ENCODE peak calls at places on chromosomes 12 and 14, in five cellular contexts. One of them, this sample, is unnamed.
A peak's percentile ranks its signal among the peaks of the same experiment; 100 is the strongest.

GRCh38 chr12:104313568-104314241 is 10.2 kb downstream of the EID3 start:
- DNase-seq in T-helper 2 cell treated with Interferon-gamma antibody and Interleukin-4, amounts not matched to agents 5 μg/mL and 100 μg/mL, for 36 hours: no peak
- DNase-seq in astrocyte of the spinal cord: no peak
- DNase-seq in WTC11: no peak
- DNase-seq in activated CD4-positive, CD25-positive, alpha-beta regulatory T cell treated with anti-CD3 and anti-CD28 coated beads, Interleukin-2, amount 50 U/mL, for 72 hours: no peak
- DNase-seq in this sample: no peak

GRCh38 chr12:29350080-29350479 is 30.9 kb downstream of the ERGIC2 start:
- DNase-seq in astrocyte of the spinal cord: peak; percentile 39
- DNase-seq in WTC11: no peak
- DNase-seq in activated CD4-positive, CD25-positive, alpha-beta regulatory T cell treated with anti-CD3 and anti-CD28 coated beads, Interleukin-2, amount 50 U/mL, for 72 hours: no peak
- DNase-seq in T-helper 2 cell treated with Interferon-gamma antibody and Interleukin-4, amounts not matched to agents 5 μg/mL and 100 μg/mL, for 36 hours: no peak
- DNase-seq in this sample: peak; percentile 35

GRCh38 chr12:121857322-121858246 is 1.1 kb downstream of the HPD start:
- DNase-seq in T-helper 2 cell treated with Interferon-gamma antibody and Interleukin-4, amounts not matched to agents 5 μg/mL and 100 μg/mL, for 36 hours: no peak
- DNase-seq in WTC11: no peak
- DNase-seq in activated CD4-positive, CD25-positive, alpha-beta regulatory T cell treated with anti-CD3 and anti-CD28 coated beads, Interleukin-2, amount 50 U/mL, for 72 hours: no peak
- DNase-seq in astrocyte of the spinal cord: no peak
- DNase-seq in this sample: no peak

GRCh38 chr14:94636744-94637412 is 24.7 kb downstream of the SERPINA3 start:
- DNase-seq in activated CD4-positive, CD25-positive, alpha-beta regulatory T cell treated with anti-CD3 and anti-CD28 coated beads, Interleukin-2, amount 50 U/mL, for 72 hours: no peak
- DNase-seq in WTC11: no peak
- DNase-seq in T-helper 2 cell treated with Interferon-gamma antibody and Interleukin-4, amounts not matched to agents 5 μg/mL and 100 μg/mL, for 36 hours: no peak
- DNase-seq in astrocyte of the spinal cord: no peak
- DNase-seq in this sample: no peak

GRCh38 chr14:21026251-21026987 is 1.6 kb upstream of the NDRG2 start:
- DNase-seq in astrocyte of the spinal cord: no peak
- DNase-seq in activated CD4-positive, CD25-positive, alpha-beta regulatory T cell treated with anti-CD3 and anti-CD28 coated beads, Interleukin-2, amount 50 U/mL, for 72 hours: no peak
- DNase-seq in T-helper 2 cell treated with Interferon-gamma antibody and Interleukin-4, amounts not matched to agents 5 μg/mL and 100 μg/mL, for 36 hours: no peak
- DNase-seq in WTC11: no peak
- DNase-seq in this sample: no peak

GRCh38 chr14:69828879-69829278 is 31.8 kb upstream of the SLC10A1 start:
- DNase-seq in WTC11: no peak
- DNase-seq in T-helper 2 cell treated with Interferon-gamma antibody and Interleukin-4, amounts not matched to agents 5 μg/mL and 100 μg/mL, for 36 hours: no peak
- DNase-seq in astrocyte of the spinal cord: no peak
- DNase-seq in activated CD4-positive, CD25-positive, alpha-beta regulatory T cell treated with anti-CD3 and anti-CD28 coated beads, Interleukin-2, amount 50 U/mL, for 72 hours: no peak
- DNase-seq in this sample: no peak

GRCh38 chr14:72742682-72743195 is 151.2 kb downstream of the DPF3 start:
- DNase-seq in WTC11: no peak
- DNase-seq in T-helper 2 cell treated with Interferon-gamma antibody and Interleukin-4, amounts not matched to agents 5 μg/mL and 100 μg/mL, for 36 hours: no peak
- DNase-seq in astrocyte of the spinal cord: no peak
- DNase-seq in activated CD4-positive, CD25-positive, alpha-beta regulatory T cell treated with anti-CD3 and anti-CD28 coated beads, Interleukin-2, amount 50 U/mL, for 72 hours: no peak
- DNase-seq in this sample: no peak

GRCh38 chr14:54356172-54356571 is 40.6 kb upstream of the CDKN3 start:
- DNase-seq in T-helper 2 cell treated with Interferon-gamma antibody and Interleukin-4, amounts not matched to agents 5 μg/mL and 100 μg/mL, for 36 hours: no peak
- DNase-seq in WTC11: no peak
- DNase-seq in activated CD4-positive, CD25-positive, alpha-beta regulatory T cell treated with anti-CD3 and anti-CD28 coated beads, Interleukin-2, amount 50 U/mL, for 72 hours: no peak
- DNase-seq in astrocyte of the spinal cord: peak; percentile 65
- DNase-seq in this sample: no peak

GRCh38 chr14:24216345-24216699 is 456 bp upstream of the MDP1 start:
- DNase-seq in activated CD4-positive, CD25-positive, alpha-beta regulatory T cell treated with anti-CD3 and anti-CD28 coated beads, Interleukin-2, amount 50 U/mL, for 72 hours: no peak
- DNase-seq in T-helper 2 cell treated with Interferon-gamma antibody and Interleukin-4, amounts not matched to agents 5 μg/mL and 100 μg/mL, for 36 hours: no peak
- DNase-seq in WTC11: no peak
- DNase-seq in astrocyte of the spinal cord: no peak
- DNase-seq in this sample: no peak

GRCh38 chr14:57833304-57833703 is 32.6 kb downstream of the SLC35F4 start:
- DNase-seq in WTC11: no peak
- DNase-seq in T-helper 2 cell treated with Interferon-gamma antibody and Interleukin-4, amounts not matched to agents 5 μg/mL and 100 μg/mL, for 36 hours: no peak
- DNase-seq in activated CD4-positive, CD25-positive, alpha-beta regulatory T cell treated with anti-CD3 and anti-CD28 coated beads, Interleukin-2, amount 50 U/mL, for 72 hours: no peak
- DNase-seq in astrocyte of the spinal cord: peak; percentile 97
- DNase-seq in this sample: peak; percentile 85

GRCh38 chr12:107992870-107993451 is 136.1 kb upstream of the WSCD2 start:
- DNase-seq in T-helper 2 cell treated with Interferon-gamma antibody and Interleukin-4, amounts not matched to agents 5 μg/mL and 100 μg/mL, for 36 hours: no peak
- DNase-seq in astrocyte of the spinal cord: peak; percentile 2
- DNase-seq in activated CD4-positive, CD25-positive, alpha-beta regulatory T cell treated with anti-CD3 and anti-CD28 coated beads, Interleukin-2, amount 50 U/mL, for 72 hours: no peak
- DNase-seq in WTC11: peak; percentile 33
- DNase-seq in this sample: no peak

GRCh38 chr12:128458301-128458974 is 191.5 kb downstream of the TMEM132C start:
- DNase-seq in activated CD4-positive, CD25-positive, alpha-beta regulatory T cell treated with anti-CD3 and anti-CD28 coated beads, Interleukin-2, amount 50 U/mL, for 72 hours: no peak
- DNase-seq in T-helper 2 cell treated with Interferon-gamma antibody and Interleukin-4, amounts not matched to agents 5 μg/mL and 100 μg/mL, for 36 hours: no peak
- DNase-seq in astrocyte of the spinal cord: no peak
- DNase-seq in WTC11: no peak
- DNase-seq in this sample: no peak

GRCh38 chr12:131610891-131611290 is 100.0 kb upstream of the SFSWAP start:
- DNase-seq in astrocyte of the spinal cord: no peak
- DNase-seq in WTC11: no peak
- DNase-seq in T-helper 2 cell treated with Interferon-gamma antibody and Interleukin-4, amounts not matched to agents 5 μg/mL and 100 μg/mL, for 36 hours: no peak
- DNase-seq in activated CD4-positive, CD25-positive, alpha-beta regulatory T cell treated with anti-CD3 and anti-CD28 coated beads, Interleukin-2, amount 50 U/mL, for 72 hours: no peak
- DNase-seq in this sample: no peak

GRCh38 chr12:47763481-47764344 is 5.0 kb upstream of the RAPGEF3 start:
- DNase-seq in T-helper 2 cell treated with Interferon-gamma antibody and Interleukin-4, amounts not matched to agents 5 μg/mL and 100 μg/mL, for 36 hours: no peak
- DNase-seq in astrocyte of the spinal cord: no peak
- DNase-seq in activated CD4-positive, CD25-positive, alpha-beta regulatory T cell treated with anti-CD3 and anti-CD28 coated beads, Interleukin-2, amount 50 U/mL, for 72 hours: no peak
- DNase-seq in WTC11: no peak
- DNase-seq in this sample: no peak

GRCh38 chr12:91179315-91179714 is 3.3 kb downstream of the DCN start:
- DNase-seq in activated CD4-positive, CD25-positive, alpha-beta regulatory T cell treated with anti-CD3 and anti-CD28 coated beads, Interleukin-2, amount 50 U/mL, for 72 hours: no peak
- DNase-seq in astrocyte of the spinal cord: peak; percentile 26
- DNase-seq in T-helper 2 cell treated with Interferon-gamma antibody and Interleukin-4, amounts not matched to agents 5 μg/mL and 100 μg/mL, for 36 hours: no peak
- DNase-seq in WTC11: no peak
- DNase-seq in this sample: peak; percentile 53

GRCh38 chr12:93913845-93914244 is 234.5 kb upstream of the PLXNC1 start:
- DNase-seq in WTC11: no peak
- DNase-seq in activated CD4-positive, CD25-positive, alpha-beta regulatory T cell treated with anti-CD3 and anti-CD28 coated beads, Interleukin-2, amount 50 U/mL, for 72 hours: no peak
- DNase-seq in astrocyte of the spinal cord: peak; percentile 75
- DNase-seq in T-helper 2 cell treated with Interferon-gamma antibody and Interleukin-4, amounts not matched to agents 5 μg/mL and 100 μg/mL, for 36 hours: no peak
- DNase-seq in this sample: peak; percentile 37

GRCh38 chr14:62443796-62444195 is 601.5 kb downstream of the KCNH5 start:
- DNase-seq in activated CD4-positive, CD25-positive, alpha-beta regulatory T cell treated with anti-CD3 and anti-CD28 coated beads, Interleukin-2, amount 50 U/mL, for 72 hours: no peak
- DNase-seq in astrocyte of the spinal cord: peak; percentile 44
- DNase-seq in WTC11: no peak
- DNase-seq in T-helper 2 cell treated with Interferon-gamma antibody and Interleukin-4, amounts not matched to agents 5 μg/mL and 100 μg/mL, for 36 hours: no peak
- DNase-seq in this sample: no peak

GRCh38 chr12:46711756-46712155 is 114.0 kb downstream of the SLC38A4 start:
- DNase-seq in T-helper 2 cell treated with Interferon-gamma antibody and Interleukin-4, amounts not matched to agents 5 μg/mL and 100 μg/mL, for 36 hours: no peak
- DNase-seq in WTC11: no peak
- DNase-seq in activated CD4-positive, CD25-positive, alpha-beta regulatory T cell treated with anti-CD3 and anti-CD28 coated beads, Interleukin-2, amount 50 U/mL, for 72 hours: no peak
- DNase-seq in astrocyte of the spinal cord: no peak
- DNase-seq in this sample: peak; percentile 23

GRCh38 chr12:119672194-119672593 is 4.3 kb downstream of the PRKAB1 start:
- DNase-seq in astrocyte of the spinal cord: no peak
- DNase-seq in activated CD4-positive, CD25-positive, alpha-beta regulatory T cell treated with anti-CD3 and anti-CD28 coated beads, Interleukin-2, amount 50 U/mL, for 72 hours: no peak
- DNase-seq in WTC11: no peak
- DNase-seq in T-helper 2 cell treated with Interferon-gamma antibody and Interleukin-4, amounts not matched to agents 5 μg/mL and 100 μg/mL, for 36 hours: no peak
- DNase-seq in this sample: no peak

GRCh38 chr12:123389560-123390351 is 5.8 kb downstream of the KMT5A start:
- DNase-seq in T-helper 2 cell treated with Interferon-gamma antibody and Interleukin-4, amounts not matched to agents 5 μg/mL and 100 μg/mL, for 36 hours: peak; percentile 29
- DNase-seq in WTC11: peak; percentile 57
- DNase-seq in astrocyte of the spinal cord: peak; percentile 26
- DNase-seq in activated CD4-positive, CD25-positive, alpha-beta regulatory T cell treated with anti-CD3 and anti-CD28 coated beads, Interleukin-2, amount 50 U/mL, for 72 hours: peak; percentile 49
- DNase-seq in this sample: no peak

GRCh38 chr14:61188196-61188595 is 92.9 kb downstream of the TMEM30B start:
- DNase-seq in T-helper 2 cell treated with Interferon-gamma antibody and Interleukin-4, amounts not matched to agents 5 μg/mL and 100 μg/mL, for 36 hours: no peak
- DNase-seq in WTC11: peak; percentile 80
- DNase-seq in astrocyte of the spinal cord: no peak
- DNase-seq in activated CD4-positive, CD25-positive, alpha-beta regulatory T cell treated with anti-CD3 and anti-CD28 coated beads, Interleukin-2, amount 50 U/mL, for 72 hours: no peak
- DNase-seq in this sample: no peak

GRCh38 chr12:120709976-120710804 is at the start of gene UNC119B:
- DNase-seq in astrocyte of the spinal cord: peak; percentile 39
- DNase-seq in WTC11: peak; percentile 72
- DNase-seq in activated CD4-positive, CD25-positive, alpha-beta regulatory T cell treated with anti-CD3 and anti-CD28 coated beads, Interleukin-2, amount 50 U/mL, for 72 hours: peak; percentile 78
- DNase-seq in T-helper 2 cell treated with Interferon-gamma antibody and Interleukin-4, amounts not matched to agents 5 μg/mL and 100 μg/mL, for 36 hours: peak; percentile 77
- DNase-seq in this sample: no peak

GRCh38 chr14:60951781-60952435 is 29.0 kb downstream of the TRMT5 start:
- DNase-seq in activated CD4-positive, CD25-positive, alpha-beta regulatory T cell treated with anti-CD3 and anti-CD28 coated beads, Interleukin-2, amount 50 U/mL, for 72 hours: no peak
- DNase-seq in astrocyte of the spinal cord: peak; percentile 57
- DNase-seq in T-helper 2 cell treated with Interferon-gamma antibody and Interleukin-4, amounts not matched to agents 5 μg/mL and 100 μg/mL, for 36 hours: no peak
- DNase-seq in WTC11: no peak
- DNase-seq in this sample: no peak

GRCh38 chr14:98798099-98798498 is 473.9 kb downstream of the BCL11B start:
- DNase-seq in WTC11: no peak
- DNase-seq in T-helper 2 cell treated with Interferon-gamma antibody and Interleukin-4, amounts not matched to agents 5 μg/mL and 100 μg/mL, for 36 hours: no peak
- DNase-seq in activated CD4-positive, CD25-positive, alpha-beta regulatory T cell treated with anti-CD3 and anti-CD28 coated beads, Interleukin-2, amount 50 U/mL, for 72 hours: no peak
- DNase-seq in astrocyte of the spinal cord: no peak
- DNase-seq in this sample: no peak

GRCh38 chr14:74614508-74615495 is 2.8 kb upstream of the LTBP2 start:
- DNase-seq in WTC11: no peak
- DNase-seq in astrocyte of the spinal cord: no peak
- DNase-seq in activated CD4-positive, CD25-positive, alpha-beta regulatory T cell treated with anti-CD3 and anti-CD28 coated beads, Interleukin-2, amount 50 U/mL, for 72 hours: no peak
- DNase-seq in T-helper 2 cell treated with Interferon-gamma antibody and Interleukin-4, amounts not matched to agents 5 μg/mL and 100 μg/mL, for 36 hours: peak; percentile 13
- DNase-seq in this sample: no peak

GRCh38 chr14:105364100-105364708 is 34.1 kb upstream of the TEX22 start:
- DNase-seq in activated CD4-positive, CD25-positive, alpha-beta regulatory T cell treated with anti-CD3 and anti-CD28 coated beads, Interleukin-2, amount 50 U/mL, for 72 hours: no peak
- DNase-seq in WTC11: no peak
- DNase-seq in astrocyte of the spinal cord: no peak
- DNase-seq in T-helper 2 cell treated with Interferon-gamma antibody and Interleukin-4, amounts not matched to agents 5 μg/mL and 100 μg/mL, for 36 hours: no peak
- DNase-seq in this sample: peak; percentile 36

GRCh38 chr14:53509227-53509822 is 356.2 kb upstream of the DDHD1 start:
- DNase-seq in astrocyte of the spinal cord: peak; percentile 68
- DNase-seq in T-helper 2 cell treated with Interferon-gamma antibody and Interleukin-4, amounts not matched to agents 5 μg/mL and 100 μg/mL, for 36 hours: no peak
- DNase-seq in activated CD4-positive, CD25-positive, alpha-beta regulatory T cell treated with anti-CD3 and anti-CD28 coated beads, Interleukin-2, amount 50 U/mL, for 72 hours: no peak
- DNase-seq in WTC11: no peak
- DNase-seq in this sample: peak; percentile 88

GRCh38 chr12:32501835-32502333 is 102.5 kb downstream of the FGD4 start:
- DNase-seq in T-helper 2 cell treated with Interferon-gamma antibody and Interleukin-4, amounts not matched to agents 5 μg/mL and 100 μg/mL, for 36 hours: no peak
- DNase-seq in activated CD4-positive, CD25-positive, alpha-beta regulatory T cell treated with anti-CD3 and anti-CD28 coated beads, Interleukin-2, amount 50 U/mL, for 72 hours: no peak
- DNase-seq in WTC11: peak; percentile 77
- DNase-seq in astrocyte of the spinal cord: peak; percentile 79
- DNase-seq in this sample: peak; percentile 62

This sample was measured in fibroblast of the conjunctiva.